ENCODE peak calls at places on chromosome 15, in four cellular contexts. F is HCT116, H is GM20000, U is neural crest cell. Z is an unnamed sample.

GRCh38 chr15:100588638-100589242 is 13.2 kb downstream of the LINS1 start:
- DNase-seq in F (no peak), H (no peak), U (no peak), Z (peak)

GRCh38 chr15:75049392-75049791 is 26.0 kb downstream of the PPCDC start:
- DNase-seq in H (no peak), F (no peak), U (no peak), Z (no peak)

GRCh38 chr15:85133709-85134108 is 152.1 kb downstream of the PDE8A start:
- DNase-seq in H (no peak), F (no peak), U (no peak), Z (no peak)

GRCh38 chr15:99106417-99107220 is 1.7 kb downstream of the SYNM start:
- DNase-seq in U (no peak), H (no peak), F (no peak), Z (no peak)

GRCh38 chr15:79834496-79834895 is 62.3 kb downstream of the MTHFS start:
- DNase-seq in U (no peak), F (no peak), H (no peak), Z (no peak)

GRCh38 chr15:77642019-77642418 is 9.3 kb upstream of the LINGO1 start:
- DNase-seq in U (no peak), F (no peak), H (no peak), Z (no peak)

GRCh38 chr15:25790003-25790660 is 73.0 kb downstream of the ATP10A start:
- DNase-seq in U (no peak), H (no peak), F (no peak), Z (no peak)

GRCh38 chr15:64596701-64597468 is 136.5 kb downstream of the ZNF609 start:
- DNase-seq in F (no peak), U (peak), H (no peak), Z (peak)

GRCh38 chr15:34360298-34360697 is 6.7 kb downstream of the LPCAT4 start:
- DNase-seq in F (peak), H (no peak), U (no peak), Z (no peak)

Z was measured in Karpas-422.